ENCODE peak calls at places on chromosomes 3 and 15, in five cellular contexts. U is GM23338, C is left ventricle myocardium inferior, J is Caco-2, E is mammary epithelial cell. K is an unnamed sample.

GRCh38 chr3:43879166-43879565 is 188.4 kb downstream of the ABHD5 start:
- DNase-seq in U (peak; percentile 95), C (no peak), J (peak; percentile 51), E (peak; percentile 25), K (no peak)

GRCh38 chr3:98900265-98901031 is 1.0 kb downstream of the DCBLD2 start:
- DNase-seq in U (no peak), C (no peak), J (no peak), E (no peak), K (no peak)

GRCh38 chr3:146160233-146160963 is 586 bp downstream of the PLOD2 start:
- DNase-seq in U (peak; percentile 94), C (peak; percentile 41), J (peak; percentile 76), E (peak; percentile 83), K (peak; percentile 84)

GRCh38 chr3:11238057-11238456 is 34.1 kb upstream of the ATG7 start:
- DNase-seq in U (no peak), C (no peak), J (no peak), E (peak; percentile 81), K (no peak)

GRCh38 chr3:107198522-107199271 is 178.5 kb upstream of the CCDC54 start:
- DNase-seq in U (no peak), C (peak; percentile 64), J (no peak), E (no peak), K (no peak)

GRCh38 chr15:52378746-52379394 is 83.3 kb upstream of the MYO5C start:
- DNase-seq in U (no peak), C (no peak), J (no peak), E (no peak), K (no peak)

GRCh38 chr3:50122661-50123391 is 32.3 kb upstream of the SEMA3F start:
- DNase-seq in U (no peak), C (peak; percentile 2), J (no peak), E (no peak), K (no peak)

GRCh38 chr3:45026038-45026437 is at the start of gene CLEC3B:
- DNase-seq in U (no peak), C (peak; percentile 83), J (no peak), E (no peak), K (no peak)

GRCh38 chr3:181009225-181009624 is 19.7 kb upstream of the DNAJC19 start:
- DNase-seq in U (no peak), C (no peak), J (no peak), E (no peak), K (no peak)

GRCh38 chr15:70487380-70487725 is 276.0 kb downstream of the UACA start:
- DNase-seq in U (no peak), C (no peak), J (no peak), E (no peak), K (no peak)

GRCh38 chr15:61749169-61749568 is 311.1 kb downstream of the VPS13C start:
- DNase-seq in U (no peak), C (no peak), J (no peak), E (peak; percentile 96), K (no peak)

GRCh38 chr3:62923092-62923491 is 47.9 kb upstream of the CADPS start:
- DNase-seq in U (no peak), C (no peak), J (no peak), E (no peak), K (no peak)

GRCh38 chr15:58407366-58407765 is 24.4 kb upstream of the LIPC start:
- DNase-seq in U (no peak), C (no peak), J (no peak), E (no peak), K (no peak)

GRCh38 chr3:196654691-196655090 is 15.2 kb downstream of the NRROS start:
- DNase-seq in U (no peak), C (no peak), J (no peak), E (peak; percentile 85), K (no peak)

GRCh38 chr15:51260262-51260661 is 78.1 kb downstream of the CYP19A1 start:
- DNase-seq in U (no peak), C (no peak), J (no peak), E (no peak), K (no peak)

DNA sequence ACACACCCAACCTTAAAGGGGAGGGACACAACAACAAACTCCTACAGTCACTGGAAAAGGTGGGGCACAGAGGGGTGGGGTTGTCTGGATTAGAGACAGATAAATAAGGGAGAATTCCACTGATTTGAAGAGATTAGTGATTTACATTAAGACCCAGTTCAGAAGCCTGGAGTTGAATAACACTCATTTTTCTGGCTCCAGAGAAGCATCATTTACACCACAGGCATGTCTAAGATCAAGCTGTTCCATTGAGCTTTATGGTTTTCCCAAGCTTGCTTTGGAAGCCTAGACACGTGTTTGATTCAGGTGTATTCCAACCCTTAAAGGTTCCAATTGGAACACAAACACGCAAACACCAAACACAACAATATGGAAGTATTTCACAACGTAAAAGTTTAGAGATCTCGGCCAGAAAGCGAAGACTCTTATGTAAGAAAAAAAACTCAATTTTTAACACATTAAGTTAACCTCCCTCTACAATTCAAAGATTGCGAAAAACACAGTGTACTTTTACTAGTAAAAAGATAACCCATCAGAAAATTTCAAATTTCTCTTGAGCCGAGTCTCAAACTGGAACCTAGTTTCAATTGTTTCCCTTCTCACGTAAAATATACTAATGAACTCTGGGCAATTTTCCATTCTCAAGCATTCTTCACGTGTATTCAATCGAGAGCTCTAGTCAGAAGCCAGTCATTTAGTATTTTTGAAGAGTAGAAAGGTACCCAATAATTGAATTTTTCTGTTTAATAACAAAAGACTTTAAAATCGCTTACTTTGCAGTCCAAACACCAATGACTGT is 2.1 kb downstream of the TRA2B start:
- DNase-seq in U (no peak), C (no peak), J (no peak), E (peak; percentile 37), K (no peak)
- H3K4me1 ChIP-seq in U (peaks cover 39% of the 10 kb centered on the region), C (peaks cover 71% of the 10 kb centered on the region), J (peaks cover 46% of the 10 kb centered on the region), E (peaks cover 26% of the 10 kb centered on the region), K (peaks cover 38% of the 10 kb centered on the region)

DNA sequence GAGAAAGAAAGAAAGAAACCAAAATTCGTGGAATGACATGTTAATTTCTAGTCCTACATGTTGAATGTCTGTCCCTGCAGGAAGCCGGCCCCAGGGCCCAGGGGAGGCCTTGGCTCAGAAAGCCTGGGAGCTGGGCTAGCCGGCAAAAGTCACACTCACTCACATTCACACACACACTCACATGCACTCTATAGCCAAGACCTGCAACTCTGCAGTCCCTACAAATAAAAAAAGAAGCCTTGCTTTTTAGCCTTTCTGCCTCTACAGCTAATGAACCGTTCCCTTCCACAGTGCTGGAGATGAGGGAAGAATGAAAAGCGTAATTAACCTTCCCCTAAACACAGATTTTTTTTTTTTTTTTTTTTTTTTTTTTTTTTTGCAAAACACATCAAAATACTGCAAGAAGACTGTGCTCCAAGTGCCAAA is 4.4 kb downstream of the MECOM start:
- DNase-seq in U (peak; percentile 62), C (peak; percentile 36), J (no peak), E (no peak), K (no peak)
- H3K27me3 ChIP-seq in U (peaks cover 74% of the 10 kb centered on the region), C (peaks cover 69% of the 10 kb centered on the region), J (peaks cover 2% of the 10 kb centered on the region), E (peaks cover 42% of the 10 kb centered on the region), K (peaks cover 49% of the 10 kb centered on the region)

DNA sequence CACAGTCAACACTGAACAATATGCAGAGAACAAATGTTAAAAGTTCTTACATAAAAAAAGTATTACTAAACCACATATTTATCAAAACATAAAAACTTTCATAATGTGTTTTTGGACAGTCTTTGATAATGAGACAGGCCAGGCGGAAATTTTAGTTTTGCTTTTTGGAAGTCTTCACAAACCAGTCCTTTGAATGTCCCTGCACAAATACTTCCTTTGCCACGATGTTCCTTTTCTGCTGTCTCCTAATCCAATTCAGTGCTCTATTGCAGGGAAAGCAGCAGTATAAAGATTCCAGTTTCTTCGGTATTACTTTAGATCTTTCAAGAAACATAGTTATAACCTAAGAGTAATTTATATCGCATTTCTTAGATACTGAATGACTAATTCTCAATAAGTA is 135.9 kb downstream of the TBL1XR1 start:
- DNase-seq in U (no peak), C (no peak), J (no peak), E (no peak), K (no peak)
- H3K4me1 ChIP-seq in U (peaks cover 13% of the 10 kb centered on the region), C (peaks cover 82% of the 10 kb centered on the region), J (no peaks in the 10 kb centered on the region), E (no peaks in the 10 kb centered on the region), K (peaks cover 20% of the 10 kb centered on the region)

GRCh38 chr15:76334438-76335004 is 2.1 kb upstream of the ISL2 start:
- DNase-seq in U (no peak), C (no peak), J (no peak), E (no peak), K (no peak)

GRCh38 chr15:76336254-76337046 is at the start of gene ISL2:
- DNase-seq in U (peak; percentile 97), C (no peak), J (peak; percentile 97), E (peak; percentile 90), K (peak; percentile 91)

GRCh38 chr15:76335129-76335850 is 1.3 kb upstream of the ISL2 start:
- DNase-seq in U (peak; percentile 80), C (no peak), J (no peak), E (no peak), K (peak; percentile 17)

GRCh38 chr15:76337047-76337738 is 620 bp downstream of the ISL2 start:
- DNase-seq in U (peak; percentile 33), C (no peak), J (no peak), E (peak; percentile 28), K (peak; percentile 21)

DNA sequence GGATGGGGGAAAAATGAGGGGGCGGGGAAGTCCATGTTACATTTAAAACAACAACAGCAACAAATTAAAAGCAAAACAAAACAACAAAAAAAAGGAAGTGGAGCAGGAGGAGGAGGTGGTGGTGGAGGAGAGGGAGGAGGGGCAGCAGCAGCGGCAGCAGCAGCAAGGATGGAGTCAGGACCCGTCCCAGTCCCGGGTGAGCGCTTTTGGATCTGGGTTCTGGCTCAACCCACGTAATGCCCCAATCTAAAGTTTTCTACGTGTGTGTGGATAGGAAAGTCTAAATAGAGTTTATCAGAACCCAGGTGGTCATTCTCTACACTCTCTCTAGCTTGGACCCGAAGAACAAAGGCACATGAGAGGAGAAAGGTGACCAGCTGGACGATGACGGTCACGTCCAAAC is 721 bp upstream of the ISL2 start:
- DNase-seq in U (peak; percentile 53), C (no peak), J (no peak), E (no peak), K (no peak)
- H3K27me3 ChIP-seq in U (peaks cover 72% of the 10 kb centered on the region), C (peaks cover 95% of the 10 kb centered on the region), J (no peaks in the 10 kb centered on the region), E (peaks cover 47% of the 10 kb centered on the region), K (peaks cover 86% of the 10 kb centered on the region)

DNA sequence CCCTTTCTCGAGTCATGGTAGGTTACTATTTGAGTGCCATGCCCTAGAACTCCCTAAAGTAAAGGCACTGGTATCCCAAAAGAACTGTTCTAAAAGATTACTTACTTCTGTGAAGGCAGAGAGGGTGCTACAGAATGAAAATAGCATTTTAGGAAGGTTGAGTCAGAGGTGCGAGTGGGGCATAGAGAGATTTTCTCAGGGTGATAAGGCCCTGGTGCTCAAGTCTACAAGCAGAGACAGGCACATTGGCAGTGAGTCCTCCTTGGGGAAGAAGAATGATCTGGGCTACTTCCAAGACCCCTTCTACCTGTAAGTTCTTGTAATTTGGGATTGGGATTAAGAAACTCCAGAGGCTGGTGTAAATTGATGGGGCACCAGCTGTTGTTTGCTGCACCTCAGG is 96.7 kb downstream of the AKAP13 start:
- DNase-seq in U (no peak), C (no peak), J (no peak), E (peak; percentile 73), K (no peak)
- H3K4me1 ChIP-seq in U (peaks cover 43% of the 10 kb centered on the region), C (peaks cover 98% of the 10 kb centered on the region), J (no peaks in the 10 kb centered on the region), E (peaks cover 68% of the 10 kb centered on the region), K (peaks cover 25% of the 10 kb centered on the region)